ENCODE peak calls at places on chromosome 5, in four cellular contexts. One of them, this sample, is unnamed. For H3K27me3, the result is how much of the 10 kb centered on the place peaks cover.

GRCh38 chr5:2813678-2814077 is 62.2 kb upstream of the IRX2 start:
- DNase-seq in Peyer's patch: no peak
- DNase-seq in transverse colon: no peak
- DNase-seq in HCT116: no peak
- DNase-seq in this sample: no peak

GRCh38 chr5:54703091-54703490 is 185.5 kb downstream of the SNX18 start:
- DNase-seq in Peyer's patch: no peak
- DNase-seq in transverse colon: no peak
- DNase-seq in HCT116: no peak
- DNase-seq in this sample: peak

GRCh38 chr5:36459191-36460135 is 146.9 kb upstream of the SLC1A3 start:
- DNase-seq in Peyer's patch: no peak
- DNase-seq in transverse colon: no peak
- DNase-seq in HCT116: peak
- DNase-seq in this sample: no peak

GRCh38 chr5:73119492-73120157 is 750 bp upstream of the TMEM171 start:
- DNase-seq in Peyer's patch: no peak
- DNase-seq in transverse colon: peak
- DNase-seq in HCT116: no peak
- DNase-seq in this sample: peak

GRCh38 chr5:62582198-62582597 is 3.6 kb downstream of the LRRC70 start:
- DNase-seq in Peyer's patch: no peak
- DNase-seq in transverse colon: no peak
- DNase-seq in HCT116: no peak
- DNase-seq in this sample: no peak

GRCh38 chr5:125700380-125700856 is 722.8 kb upstream of the GRAMD2B start:
- DNase-seq in Peyer's patch: no peak
- DNase-seq in transverse colon: peak
- DNase-seq in HCT116: no peak
- DNase-seq in this sample: no peak

GRCh38 chr5:72177538-72177937 is 70.3 kb downstream of the MAP1B start:
- DNase-seq in Peyer's patch: no peak
- DNase-seq in transverse colon: no peak
- DNase-seq in HCT116: no peak
- DNase-seq in this sample: no peak

GRCh38 chr5:105565531-105565930 is 2002.9 kb upstream of the NUDT12 start:
- DNase-seq in Peyer's patch: no peak
- DNase-seq in transverse colon: no peak
- DNase-seq in HCT116: no peak
- DNase-seq in this sample: no peak

GRCh38 chr5:107997338-107997979 is 326.7 kb upstream of the EFNA5 start:
- DNase-seq in Peyer's patch: no peak
- DNase-seq in transverse colon: no peak
- DNase-seq in HCT116: no peak
- DNase-seq in this sample: no peak

GRCh38 chr5:61563401-61563800 is 231.3 kb downstream of the ZSWIM6 start:
- DNase-seq in Peyer's patch: no peak
- DNase-seq in transverse colon: peak
- DNase-seq in HCT116: no peak
- DNase-seq in this sample: no peak

GRCh38 chr5:135326296-135327240 is 72.5 kb downstream of the MACROH2A1 start:
- DNase-seq in Peyer's patch: no peak
- DNase-seq in transverse colon: no peak
- DNase-seq in HCT116: no peak
- DNase-seq in this sample: no peak

GRCh38 chr5:10521466-10522223 is 42.2 kb upstream of the ANKRD33B start:
- DNase-seq in Peyer's patch: no peak
- DNase-seq in transverse colon: no peak
- DNase-seq in HCT116: peak
- DNase-seq in this sample: no peak

GRCh38 chr5:132466453-132467291 is 23.9 kb downstream of the IRF1 start:
- DNase-seq in Peyer's patch: peak
- DNase-seq in transverse colon: peak
- DNase-seq in HCT116: no peak
- DNase-seq in this sample: peak

GRCh38 chr5:132267931-132268501 is 10.5 kb downstream of the PDLIM4 start:
- DNase-seq in Peyer's patch: no peak
- DNase-seq in transverse colon: no peak
- DNase-seq in HCT116: no peak
- DNase-seq in this sample: no peak

GRCh38 chr5:584846-585245 is 27.3 kb upstream of the CEP72 start:
- DNase-seq in Peyer's patch: peak
- DNase-seq in transverse colon: no peak
- DNase-seq in HCT116: no peak
- DNase-seq in this sample: no peak

GRCh38 chr5:128315671-128316070 is 222.4 kb downstream of the FBN2 start:
- DNase-seq in Peyer's patch: no peak
- DNase-seq in transverse colon: no peak
- DNase-seq in HCT116: no peak
- DNase-seq in this sample: no peak

GRCh38 chr5:75007537-75007847 is 44.9 kb downstream of the GCNT4 start:
- DNase-seq in Peyer's patch: no peak
- DNase-seq in transverse colon: no peak
- DNase-seq in HCT116: no peak
- DNase-seq in this sample: no peak

GRCh38 chr5:138724470-138725146 is 28.6 kb upstream of the CTNNA1 start:
- DNase-seq in Peyer's patch: no peak
- DNase-seq in transverse colon: no peak
- DNase-seq in HCT116: no peak
- DNase-seq in this sample: no peak

GRCh38 chr5:138934971-138935370 is 59.8 kb upstream of the LRRTM2 start:
- DNase-seq in Peyer's patch: no peak
- DNase-seq in transverse colon: no peak
- DNase-seq in HCT116: no peak
- DNase-seq in this sample: no peak

GRCh38 chr5:177357459-177358332 is at the start of gene RGS14:
- DNase-seq in Peyer's patch: peak
- DNase-seq in transverse colon: peak
- DNase-seq in HCT116: no peak
- DNase-seq in this sample: peak

GRCh38 chr5:137231535-137231934 is 267.6 kb downstream of the SPOCK1 start:
- DNase-seq in Peyer's patch: no peak
- DNase-seq in transverse colon: no peak
- DNase-seq in HCT116: no peak
- DNase-seq in this sample: no peak

GRCh38 chr5:157947156-157947555 is 88.2 kb upstream of the CLINT1 start:
- DNase-seq in Peyer's patch: no peak
- DNase-seq in transverse colon: no peak
- DNase-seq in HCT116: no peak
- DNase-seq in this sample: no peak
- TF ChIP-seq POLR2A in Peyer's patch: no peak
- TF ChIP-seq POLR2A in transverse colon: no peak
- TF ChIP-seq POLR2A in HCT116: no peak
- TF ChIP-seq POLR2A in this sample: no peak

GRCh38 chr5:170426149-170426767 is 37.1 kb upstream of the KCNMB1 start:
- DNase-seq in Peyer's patch: no peak
- DNase-seq in transverse colon: no peak
- DNase-seq in HCT116: no peak
- DNase-seq in this sample: no peak
- H3K27me3 ChIP-seq in Peyer's patch: under half
- H3K27me3 ChIP-seq in transverse colon: under half
- H3K27me3 ChIP-seq in HCT116: under half
- H3K27me3 ChIP-seq in this sample: under half

GRCh38 chr5:168850683-168851082 is 271.5 kb upstream of the PANK3 start:
- DNase-seq in Peyer's patch: no peak
- DNase-seq in transverse colon: no peak
- DNase-seq in HCT116: no peak
- DNase-seq in this sample: no peak
- H3K27ac ChIP-seq in Peyer's patch: no peak
- H3K27ac ChIP-seq in transverse colon: no peak
- H3K27ac ChIP-seq in HCT116: no peak
- H3K27ac ChIP-seq in this sample: no peak

GRCh38 chr5:66595877-66596790 is at the start of gene MAST4:
- DNase-seq in Peyer's patch: peak
- DNase-seq in transverse colon: peak
- DNase-seq in HCT116: peak
- DNase-seq in this sample: peak
- TF ChIP-seq POLR2A in Peyer's patch: peak
- TF ChIP-seq POLR2A in transverse colon: peak
- TF ChIP-seq POLR2A in HCT116: no peak
- TF ChIP-seq POLR2A in this sample: peak

GRCh38 chr5:1732238-1732880 is 67.3 kb downstream of the MRPL36 start:
- DNase-seq in Peyer's patch: no peak
- DNase-seq in transverse colon: no peak
- DNase-seq in HCT116: no peak
- DNase-seq in this sample: peak

GRCh38 chr5:1731091-1731639 is 68.5 kb downstream of the MRPL36 start:
- DNase-seq in Peyer's patch: no peak
- DNase-seq in transverse colon: no peak
- DNase-seq in HCT116: no peak
- DNase-seq in this sample: no peak

GRCh38 chr5:1734271-1734907 is 65.2 kb downstream of the MRPL36 start:
- DNase-seq in Peyer's patch: no peak
- DNase-seq in transverse colon: no peak
- DNase-seq in HCT116: no peak
- DNase-seq in this sample: no peak

GRCh38 chr5:1733369-1733768 is 66.3 kb downstream of the MRPL36 start:
- DNase-seq in Peyer's patch: no peak
- DNase-seq in transverse colon: no peak
- DNase-seq in HCT116: no peak
- DNase-seq in this sample: no peak

DNA sequence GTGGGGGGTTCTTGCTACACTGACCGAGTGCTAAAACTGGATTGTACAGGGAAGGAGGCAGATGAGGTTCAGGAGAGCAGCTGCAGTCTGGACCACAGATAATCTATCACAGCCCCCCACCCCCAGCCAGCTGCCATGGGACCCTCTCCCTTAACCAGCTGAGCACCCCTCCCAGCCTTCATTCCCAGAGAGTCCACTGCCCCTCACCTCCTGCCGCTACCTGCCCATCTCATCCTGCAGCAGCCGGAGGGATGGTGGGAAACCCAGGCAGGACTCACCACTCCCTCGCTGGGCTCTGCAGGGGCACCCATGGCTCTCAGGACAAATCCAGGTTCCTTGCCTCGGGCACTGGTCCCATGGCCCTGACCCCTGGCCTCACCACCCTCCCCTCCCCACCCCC is 66.7 kb downstream of the MRPL36 start:
- DNase-seq in Peyer's patch: no peak
- DNase-seq in transverse colon: no peak
- DNase-seq in HCT116: no peak
- DNase-seq in this sample: peak
- H3K27me3 ChIP-seq in Peyer's patch: under half
- H3K27me3 ChIP-seq in transverse colon: under half
- H3K27me3 ChIP-seq in HCT116: under half
- H3K27me3 ChIP-seq in this sample: under half

DNA sequence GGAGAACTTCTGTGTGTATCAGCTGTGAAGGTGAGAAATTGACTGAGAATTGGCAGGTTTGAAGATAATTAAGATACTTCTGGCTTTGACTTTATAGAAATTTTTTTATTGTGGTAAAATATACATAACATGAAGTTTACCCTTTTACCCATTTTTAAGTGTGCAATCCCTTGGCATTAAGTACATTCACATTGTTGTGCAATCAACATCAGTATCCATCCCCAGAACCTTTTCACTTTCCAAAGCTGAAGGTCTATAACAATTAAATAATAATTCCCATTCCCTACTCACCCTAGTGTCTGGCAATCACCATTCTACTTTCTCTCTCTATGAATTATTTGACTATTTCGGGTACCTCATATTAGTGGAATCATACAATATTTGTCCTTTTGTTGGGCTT is 69.9 kb downstream of the ACTBL2 start:
- DNase-seq in Peyer's patch: no peak
- DNase-seq in transverse colon: no peak
- DNase-seq in HCT116: no peak
- DNase-seq in this sample: no peak
- H3K27ac ChIP-seq in Peyer's patch: no peak
- H3K27ac ChIP-seq in transverse colon: no peak
- H3K27ac ChIP-seq in HCT116: no peak
- H3K27ac ChIP-seq in this sample: no peak

GRCh38 chr5:93249651-93250289 is 331.2 kb downstream of the NR2F1-AS1 start:
- DNase-seq in Peyer's patch: no peak
- DNase-seq in transverse colon: no peak
- DNase-seq in HCT116: peak
- DNase-seq in this sample: no peak
- TF ChIP-seq POLR2A in Peyer's patch: no peak
- TF ChIP-seq POLR2A in transverse colon: no peak
- TF ChIP-seq POLR2A in HCT116: no peak
- TF ChIP-seq POLR2A in this sample: no peak

This sample was measured in right lobe of liver.